ENCODE peak calls at places on chromosomes 4 and X, in ten cellular contexts. One of them, this sample, is unnamed.

GRCh38 chrX:52426810-52427209 is 58.0 kb downstream of the XAGE2 start:
- DNase-seq in DND-41: no peak
- DNase-seq in islet precursor cell: no peak
- DNase-seq in astrocyte of the hippocampus: no peak
- DNase-seq in B cell: no peak
- DNase-seq in ELF-1: no peak
- DNase-seq in choroid plexus epithelial cell: no peak
- DNase-seq in RWPE1: no peak
- DNase-seq in GOT3: no peak
- DNase-seq in mucosa of descending colon: no peak
- DNase-seq in this sample: no peak

GRCh38 chrX:13283512-13283911 is 36.3 kb downstream of the ATXN3L start:
- DNase-seq in mucosa of descending colon: no peak
- DNase-seq in RWPE1: no peak
- DNase-seq in B cell: peak; percentile 30
- DNase-seq in astrocyte of the hippocampus: peak; percentile 5
- DNase-seq in choroid plexus epithelial cell: no peak
- DNase-seq in GOT3: no peak
- DNase-seq in ELF-1: peak; percentile 40
- DNase-seq in islet precursor cell: peak; percentile 68
- DNase-seq in DND-41: no peak
- DNase-seq in this sample: no peak

GRCh38 chr4:15665738-15666365 is 10.7 kb upstream of the FBXL5 start:
- DNase-seq in choroid plexus epithelial cell: peak; percentile 61
- DNase-seq in B cell: no peak
- DNase-seq in GOT3: no peak
- DNase-seq in ELF-1: no peak
- DNase-seq in RWPE1: peak; percentile 84
- DNase-seq in islet precursor cell: no peak
- DNase-seq in astrocyte of the hippocampus: no peak
- DNase-seq in DND-41: no peak
- DNase-seq in mucosa of descending colon: no peak
- DNase-seq in this sample: peak; percentile 58

GRCh38 chr4:90163872-90164271 is 36.7 kb downstream of the CCSER1 start:
- DNase-seq in B cell: no peak
- DNase-seq in GOT3: no peak
- DNase-seq in DND-41: no peak
- DNase-seq in islet precursor cell: no peak
- DNase-seq in ELF-1: no peak
- DNase-seq in RWPE1: no peak
- DNase-seq in astrocyte of the hippocampus: no peak
- DNase-seq in choroid plexus epithelial cell: no peak
- DNase-seq in mucosa of descending colon: no peak
- DNase-seq in this sample: no peak

GRCh38 chr4:2940267-2941137 is 22.7 kb downstream of the NOP14 start:
- DNase-seq in B cell: no peak
- DNase-seq in GOT3: no peak
- DNase-seq in choroid plexus epithelial cell: no peak
- DNase-seq in ELF-1: no peak
- DNase-seq in astrocyte of the hippocampus: no peak
- DNase-seq in mucosa of descending colon: no peak
- DNase-seq in DND-41: no peak
- DNase-seq in RWPE1: no peak
- DNase-seq in islet precursor cell: peak; percentile 49
- DNase-seq in this sample: no peak

GRCh38 chr4:85967872-85968271 is 392.0 kb downstream of the MAPK10 start:
- DNase-seq in DND-41: no peak
- DNase-seq in RWPE1: no peak
- DNase-seq in B cell: no peak
- DNase-seq in GOT3: no peak
- DNase-seq in astrocyte of the hippocampus: no peak
- DNase-seq in choroid plexus epithelial cell: peak; percentile 22
- DNase-seq in ELF-1: no peak
- DNase-seq in islet precursor cell: no peak
- DNase-seq in mucosa of descending colon: no peak
- DNase-seq in this sample: peak; percentile 30

GRCh38 chr4:31125496-31125895 is 405.3 kb downstream of the PCDH7 start:
- DNase-seq in DND-41: no peak
- DNase-seq in B cell: no peak
- DNase-seq in GOT3: no peak
- DNase-seq in astrocyte of the hippocampus: no peak
- DNase-seq in RWPE1: no peak
- DNase-seq in islet precursor cell: no peak
- DNase-seq in ELF-1: no peak
- DNase-seq in mucosa of descending colon: no peak
- DNase-seq in choroid plexus epithelial cell: no peak
- DNase-seq in this sample: no peak

GRCh38 chr4:148116264-148116663 is 325.9 kb downstream of the NR3C2 start:
- DNase-seq in ELF-1: no peak
- DNase-seq in DND-41: no peak
- DNase-seq in astrocyte of the hippocampus: peak; percentile 65
- DNase-seq in RWPE1: no peak
- DNase-seq in choroid plexus epithelial cell: peak; percentile 93
- DNase-seq in mucosa of descending colon: no peak
- DNase-seq in GOT3: no peak
- DNase-seq in islet precursor cell: no peak
- DNase-seq in B cell: no peak
- DNase-seq in this sample: no peak

GRCh38 chrX:87374324-87374723 is 143.3 kb upstream of the KLHL4 start:
- DNase-seq in DND-41: no peak
- DNase-seq in RWPE1: no peak
- DNase-seq in GOT3: no peak
- DNase-seq in choroid plexus epithelial cell: no peak
- DNase-seq in astrocyte of the hippocampus: no peak
- DNase-seq in B cell: no peak
- DNase-seq in ELF-1: no peak
- DNase-seq in mucosa of descending colon: no peak
- DNase-seq in islet precursor cell: no peak
- DNase-seq in this sample: no peak

GRCh38 chr4:8651661-8652180 is 59.2 kb downstream of the CPZ start:
- DNase-seq in astrocyte of the hippocampus: no peak
- DNase-seq in ELF-1: no peak
- DNase-seq in choroid plexus epithelial cell: no peak
- DNase-seq in GOT3: no peak
- DNase-seq in mucosa of descending colon: no peak
- DNase-seq in B cell: no peak
- DNase-seq in islet precursor cell: peak; percentile 43
- DNase-seq in DND-41: no peak
- DNase-seq in RWPE1: no peak
- DNase-seq in this sample: no peak

GRCh38 chr4:105455998-105456397 is 17.9 kb downstream of the PPA2 start:
- DNase-seq in mucosa of descending colon: no peak
- DNase-seq in DND-41: no peak
- DNase-seq in RWPE1: no peak
- DNase-seq in ELF-1: no peak
- DNase-seq in astrocyte of the hippocampus: no peak
- DNase-seq in choroid plexus epithelial cell: no peak
- DNase-seq in GOT3: no peak
- DNase-seq in islet precursor cell: no peak
- DNase-seq in B cell: no peak
- DNase-seq in this sample: no peak

GRCh38 chrX:9880912-9881311 is 86.2 kb upstream of the CLDN34 start:
- DNase-seq in RWPE1: no peak
- DNase-seq in ELF-1: no peak
- DNase-seq in DND-41: no peak
- DNase-seq in astrocyte of the hippocampus: no peak
- DNase-seq in choroid plexus epithelial cell: no peak
- DNase-seq in GOT3: no peak
- DNase-seq in islet precursor cell: no peak
- DNase-seq in mucosa of descending colon: no peak
- DNase-seq in B cell: no peak
- DNase-seq in this sample: no peak

GRCh38 chr4:118751634-118752293 is 66.6 kb downstream of the METTL14 start:
- DNase-seq in mucosa of descending colon: no peak
- DNase-seq in DND-41: no peak
- DNase-seq in GOT3: no peak
- DNase-seq in B cell: no peak
- DNase-seq in RWPE1: no peak
- DNase-seq in ELF-1: no peak
- DNase-seq in astrocyte of the hippocampus: peak; percentile 62
- DNase-seq in choroid plexus epithelial cell: peak; percentile 88
- DNase-seq in islet precursor cell: no peak
- DNase-seq in this sample: peak; percentile 19